ENCODE peak calls at places on chromosome 4, in five cellular contexts. C, Q, G, R and T are unnamed samples.

GRCh38 chr4:25031077-25031606 is 396 bp upstream of the LGI2 start:
- DNase-seq in C (peak), Q (no peak), G (no peak), R (no peak), T (no peak)

GRCh38 chr4:112348488-112349158 is 51.5 kb downstream of the ALPK1 start:
- DNase-seq in C (peak), Q (no peak), G (peak), R (no peak), T (no peak)

GRCh38 chr4:186481998-186482790 is 73.2 kb downstream of the MTNR1A start:
- DNase-seq in C (no peak), Q (no peak), G (no peak), R (no peak), T (no peak)

GRCh38 chr4:80196259-80197131 is 808 bp upstream of the PRDM8 start:
- DNase-seq in C (no peak), Q (no peak), G (no peak), R (no peak), T (peak)

GRCh38 chr4:15601862-15602261 is 53.3 kb downstream of the FBXL5 start:
- DNase-seq in C (no peak), Q (no peak), G (no peak), R (no peak), T (no peak)

GRCh38 chr4:120005527-120005926 is 61.1 kb downstream of the MAD2L1 start:
- DNase-seq in C (no peak), Q (no peak), G (no peak), R (no peak), T (no peak)

GRCh38 chr4:16067515-16067914 is 16.3 kb downstream of the PROM1 start:
- DNase-seq in C (no peak), Q (no peak), G (peak), R (no peak), T (peak)

GRCh38 chr4:170109586-170110289 is 20.0 kb upstream of the AADAT start:
- DNase-seq in C (no peak), Q (no peak), G (no peak), R (no peak), T (no peak)

GRCh38 chr4:10180603-10180926 is 64.0 kb upstream of the WDR1 start:
- DNase-seq in C (no peak), Q (no peak), G (no peak), R (no peak), T (no peak)

GRCh38 chr4:41541697-41542096 is 3.7 kb downstream of the LIMCH1 start:
- DNase-seq in C (no peak), Q (no peak), G (no peak), R (no peak), T (no peak)

GRCh38 chr4:81136161-81136910 is 78.7 kb downstream of the PRKG2 start:
- DNase-seq in C (no peak), Q (no peak), G (no peak), R (no peak), T (no peak)

GRCh38 chr4:3829954-3830773 is 64.0 kb downstream of the ADRA2C start:
- DNase-seq in C (no peak), Q (no peak), G (no peak), R (no peak), T (no peak)

GRCh38 chr4:135508006-135508714 is 1306.6 kb upstream of the PABPC4L start:
- DNase-seq in C (peak), Q (no peak), G (no peak), R (no peak), T (no peak)

GRCh38 chr4:159069922-159070321 is 33.0 kb upstream of the RAPGEF2 start:
- DNase-seq in C (no peak), Q (no peak), G (no peak), R (no peak), T (no peak)

GRCh38 chr4:179095585-179096228 is 1653.5 kb upstream of the AGA start:
- DNase-seq in C (no peak), Q (no peak), G (no peak), R (peak), T (no peak)

GRCh38 chr4:102663073-102663472 is 97.7 kb downstream of the MANBA start:
- DNase-seq in C (peak), Q (no peak), G (no peak), R (no peak), T (no peak)

GRCh38 chr4:142238589-142238988 is 602.2 kb downstream of the IL15 start:
- DNase-seq in C (no peak), Q (no peak), G (no peak), R (no peak), T (no peak)

GRCh38 chr4:74166135-74166534 is 8.2 kb downstream of the MTHFD2L start:
- DNase-seq in C (no peak), Q (no peak), G (no peak), R (no peak), T (no peak)

GRCh38 chr4:183831689-183832088 is 73.4 kb upstream of the STOX2 start:
- DNase-seq in C (no peak), Q (no peak), G (no peak), R (no peak), T (no peak)

GRCh38 chr4:9983211-9983610 is 38.1 kb downstream of the SLC2A9 start:
- DNase-seq in C (no peak), Q (no peak), G (no peak), R (no peak), T (no peak)

GRCh38 chr4:94285666-94286065 is 57.0 kb downstream of the HPGDS start:
- DNase-seq in C (no peak), Q (no peak), G (no peak), R (no peak), T (no peak)

GRCh38 chr4:151658959-151659593 is 101.7 kb downstream of the GATB start:
- DNase-seq in C (no peak), Q (no peak), G (no peak), R (no peak), T (no peak)

GRCh38 chr4:74366367-74366891 is 1.5 kb downstream of the EREG start:
- DNase-seq in C (no peak), Q (no peak), G (no peak), R (no peak), T (no peak)

GRCh38 chr4:149914521-149915115 is 99.0 kb upstream of the IQCM start:
- DNase-seq in C (peak), Q (no peak), G (no peak), R (peak), T (no peak)